ENCODE peak calls at places on chromosomes 2 and 18, in five cellular contexts. One of them, this sample, is unnamed.

GRCh38 chr2:232839680-232840079 is 30.4 kb upstream of the SNORC start:
- DNase-seq in thyroid gland: peak
- DNase-seq in CD8-positive, alpha-beta T cell: no peak
- DNase-seq in stomach: peak
- DNase-seq in lung: peak
- DNase-seq in this sample: no peak

GRCh38 chr2:238972146-238972445 is 124.2 kb downstream of the TWIST2 start:
- DNase-seq in thyroid gland: no peak
- DNase-seq in stomach: no peak
- DNase-seq in lung: no peak
- DNase-seq in CD8-positive, alpha-beta T cell: no peak
- DNase-seq in this sample: no peak

GRCh38 chr2:149004836-149005235 is 33.7 kb upstream of the LYPD6B start:
- DNase-seq in lung: no peak
- DNase-seq in CD8-positive, alpha-beta T cell: no peak
- DNase-seq in thyroid gland: no peak
- DNase-seq in stomach: no peak
- DNase-seq in this sample: no peak

GRCh38 chr2:188805229-188805628 is 168.9 kb upstream of the COL3A1 start:
- DNase-seq in lung: no peak
- DNase-seq in stomach: no peak
- DNase-seq in CD8-positive, alpha-beta T cell: no peak
- DNase-seq in thyroid gland: no peak
- DNase-seq in this sample: no peak

GRCh38 chr18:51643483-51643882 is 446.0 kb upstream of the MEX3C start:
- DNase-seq in stomach: no peak
- DNase-seq in lung: no peak
- DNase-seq in thyroid gland: no peak
- DNase-seq in CD8-positive, alpha-beta T cell: no peak
- DNase-seq in this sample: no peak

GRCh38 chr18:31444142-31444541 is 3.4 kb upstream of the DSG3 start:
- DNase-seq in thyroid gland: no peak
- DNase-seq in CD8-positive, alpha-beta T cell: no peak
- DNase-seq in stomach: no peak
- DNase-seq in lung: no peak
- DNase-seq in this sample: no peak

GRCh38 chr2:48105848-48106247 is 199.6 kb upstream of the FBXO11 start:
- DNase-seq in lung: no peak
- DNase-seq in stomach: no peak
- DNase-seq in thyroid gland: no peak
- DNase-seq in CD8-positive, alpha-beta T cell: no peak
- DNase-seq in this sample: no peak

GRCh38 chr2:235551965-235552364 is 58.1 kb downstream of the AGAP1 start:
- DNase-seq in thyroid gland: peak
- DNase-seq in CD8-positive, alpha-beta T cell: no peak
- DNase-seq in stomach: peak
- DNase-seq in lung: peak
- DNase-seq in this sample: peak

GRCh38 chr2:153077311-153077710 is 358.9 kb downstream of the ARL6IP6 start:
- DNase-seq in lung: no peak
- DNase-seq in stomach: no peak
- DNase-seq in thyroid gland: no peak
- DNase-seq in CD8-positive, alpha-beta T cell: no peak
- DNase-seq in this sample: no peak

GRCh38 chr2:240184198-240184590 is 43.7 kb upstream of the OTOS start:
- DNase-seq in lung: no peak
- DNase-seq in thyroid gland: no peak
- DNase-seq in stomach: no peak
- DNase-seq in CD8-positive, alpha-beta T cell: no peak
- DNase-seq in this sample: no peak

GRCh38 chr18:59383831-59384230 is 24.8 kb upstream of the LMAN1 start:
- DNase-seq in lung: no peak
- DNase-seq in CD8-positive, alpha-beta T cell: no peak
- DNase-seq in stomach: no peak
- DNase-seq in thyroid gland: no peak
- DNase-seq in this sample: no peak

GRCh38 chr2:133957724-133958123 is 296.1 kb upstream of the MGAT5 start:
- DNase-seq in lung: no peak
- DNase-seq in stomach: no peak
- DNase-seq in CD8-positive, alpha-beta T cell: no peak
- DNase-seq in thyroid gland: peak
- DNase-seq in this sample: no peak

GRCh38 chr18:21179590-21180220 is 62.3 kb upstream of the GREB1L start:
- DNase-seq in lung: peak
- DNase-seq in CD8-positive, alpha-beta T cell: no peak
- DNase-seq in thyroid gland: peak
- DNase-seq in stomach: peak
- DNase-seq in this sample: no peak

GRCh38 chr2:239263231-239263936 is 137.4 kb downstream of the HDAC4 start:
- DNase-seq in CD8-positive, alpha-beta T cell: no peak
- DNase-seq in stomach: peak
- DNase-seq in lung: no peak
- DNase-seq in thyroid gland: no peak
- DNase-seq in this sample: peak

GRCh38 chr2:1504311-1504750 is 91.1 kb downstream of the TPO start:
- DNase-seq in lung: no peak
- DNase-seq in stomach: no peak
- DNase-seq in CD8-positive, alpha-beta T cell: no peak
- DNase-seq in thyroid gland: peak
- DNase-seq in this sample: no peak

GRCh38 chr2:101983928-101984327 is 7.8 kb upstream of the IL1R2 start:
- DNase-seq in CD8-positive, alpha-beta T cell: no peak
- DNase-seq in thyroid gland: no peak
- DNase-seq in stomach: no peak
- DNase-seq in lung: no peak
- DNase-seq in this sample: no peak

GRCh38 chr18:74896390-74896991 is 298.8 kb downstream of the ZNF407 start:
- DNase-seq in thyroid gland: peak
- DNase-seq in stomach: peak
- DNase-seq in lung: peak
- DNase-seq in CD8-positive, alpha-beta T cell: no peak
- DNase-seq in this sample: no peak

GRCh38 chr18:74849316-74849715 is 251.6 kb downstream of the ZNF407 start:
- DNase-seq in stomach: no peak
- DNase-seq in lung: no peak
- DNase-seq in thyroid gland: no peak
- DNase-seq in CD8-positive, alpha-beta T cell: no peak
- DNase-seq in this sample: no peak

GRCh38 chr2:156486175-156486574 is 50.0 kb downstream of the GPD2 start:
- DNase-seq in CD8-positive, alpha-beta T cell: no peak
- DNase-seq in stomach: no peak
- DNase-seq in lung: no peak
- DNase-seq in thyroid gland: no peak
- DNase-seq in this sample: no peak

GRCh38 chr18:36255072-36255708 is 42.3 kb upstream of the FHOD3 start:
- DNase-seq in stomach: no peak
- DNase-seq in CD8-positive, alpha-beta T cell: no peak
- DNase-seq in lung: no peak
- DNase-seq in thyroid gland: no peak
- DNase-seq in this sample: no peak

GRCh38 chr2:64804651-64805050 is 150.9 kb upstream of the SERTAD2 start:
- DNase-seq in stomach: no peak
- DNase-seq in thyroid gland: no peak
- DNase-seq in lung: no peak
- DNase-seq in CD8-positive, alpha-beta T cell: no peak
- DNase-seq in this sample: no peak

GRCh38 chr2:235300368-235301201 is 193.3 kb upstream of the AGAP1 start:
- DNase-seq in lung: peak
- DNase-seq in stomach: no peak
- DNase-seq in CD8-positive, alpha-beta T cell: no peak
- DNase-seq in thyroid gland: peak
- DNase-seq in this sample: no peak

GRCh38 chr2:160291382-160291781 is 91.3 kb upstream of the ITGB6 start:
- DNase-seq in lung: no peak
- DNase-seq in CD8-positive, alpha-beta T cell: no peak
- DNase-seq in stomach: no peak
- DNase-seq in thyroid gland: no peak
- DNase-seq in this sample: no peak

GRCh38 chr2:9699139-9699823 is 68.5 kb upstream of the YWHAQ start:
- DNase-seq in CD8-positive, alpha-beta T cell: no peak
- DNase-seq in stomach: no peak
- DNase-seq in thyroid gland: no peak
- DNase-seq in lung: no peak
- DNase-seq in this sample: no peak

GRCh38 chr2:102098756-102099155 is 43.8 kb upstream of the IL1R1 start:
- DNase-seq in stomach: no peak
- DNase-seq in thyroid gland: no peak
- DNase-seq in lung: no peak
- DNase-seq in CD8-positive, alpha-beta T cell: no peak
- DNase-seq in this sample: no peak

GRCh38 chr18:48695671-48696070 is 156.8 kb downstream of the CTIF start:
- DNase-seq in lung: no peak
- DNase-seq in thyroid gland: no peak
- DNase-seq in stomach: no peak
- DNase-seq in CD8-positive, alpha-beta T cell: no peak
- DNase-seq in this sample: no peak

GRCh38 chr2:241215421-241215820 is 26.9 kb downstream of the ANO7 start:
- DNase-seq in thyroid gland: no peak
- DNase-seq in CD8-positive, alpha-beta T cell: no peak
- DNase-seq in lung: no peak
- DNase-seq in stomach: no peak
- DNase-seq in this sample: no peak

DNA sequence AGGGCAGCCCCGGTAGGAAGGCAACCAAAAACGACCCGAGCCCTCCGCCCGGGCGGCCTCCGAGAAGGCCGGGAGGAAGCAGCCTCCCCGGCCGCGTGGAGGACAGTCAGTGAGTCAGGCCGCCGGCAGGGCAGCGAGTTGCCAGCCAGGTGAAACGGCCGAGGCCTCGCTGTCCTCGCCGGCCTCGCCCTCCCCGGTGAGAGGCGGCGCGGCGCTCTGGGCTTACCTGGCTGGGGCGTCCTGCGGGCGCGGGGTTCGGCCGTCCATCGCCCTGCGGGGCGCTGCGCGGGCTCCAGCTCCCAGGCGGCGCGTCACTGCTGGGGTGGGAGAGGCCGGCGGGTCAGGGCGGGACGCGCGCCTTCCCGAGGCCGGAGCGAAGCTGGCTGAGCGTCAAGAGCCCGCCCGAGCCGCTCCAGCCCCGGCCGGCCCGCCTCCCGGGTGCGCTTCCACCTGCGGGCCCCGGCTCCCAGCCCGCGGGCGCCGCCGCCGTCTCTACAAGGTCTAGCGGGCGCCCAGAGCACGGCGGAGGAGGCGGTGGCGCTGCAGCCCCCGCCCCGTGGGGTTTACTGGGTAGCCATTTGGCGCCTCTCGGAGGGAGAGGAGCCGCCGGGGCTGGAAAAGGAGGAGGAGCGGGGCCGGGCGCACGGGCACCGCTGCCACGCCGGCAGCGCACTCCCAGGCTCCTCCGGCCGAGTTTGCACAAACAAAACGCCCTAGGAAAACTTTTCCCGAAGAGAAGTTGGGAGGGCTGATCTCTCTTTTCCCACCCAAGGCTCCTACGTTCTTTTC is 499 bp downstream of the COBLL1 start:
- DNase-seq in stomach: peak
- DNase-seq in CD8-positive, alpha-beta T cell: no peak
- DNase-seq in lung: peak
- DNase-seq in thyroid gland: peak
- DNase-seq in this sample: no peak
- TF ChIP-seq CTCF in stomach: no peak
- TF ChIP-seq CTCF in CD8-positive, alpha-beta T cell: no peak
- TF ChIP-seq CTCF in lung: no peak
- TF ChIP-seq CTCF in thyroid gland: peak
- TF ChIP-seq CTCF in this sample: peak

GRCh38 chr2:55043841-55044240 is 6.4 kb downstream of the RTN4 start:
- DNase-seq in thyroid gland: no peak
- DNase-seq in lung: no peak
- DNase-seq in stomach: no peak
- DNase-seq in CD8-positive, alpha-beta T cell: no peak
- DNase-seq in this sample: no peak

GRCh38 chr2:55033921-55034320 is 16.3 kb downstream of the RTN4 start:
- DNase-seq in CD8-positive, alpha-beta T cell: no peak
- DNase-seq in thyroid gland: no peak
- DNase-seq in lung: no peak
- DNase-seq in stomach: no peak
- DNase-seq in this sample: no peak

GRCh38 chr2:55035716-55036115 is 14.5 kb downstream of the RTN4 start:
- DNase-seq in lung: no peak
- DNase-seq in thyroid gland: no peak
- DNase-seq in CD8-positive, alpha-beta T cell: no peak
- DNase-seq in stomach: no peak
- DNase-seq in this sample: no peak

GRCh38 chr2:55033076-55033742 is 17.0 kb downstream of the RTN4 start:
- DNase-seq in lung: no peak
- DNase-seq in thyroid gland: no peak
- DNase-seq in CD8-positive, alpha-beta T cell: no peak
- DNase-seq in stomach: no peak
- DNase-seq in this sample: no peak

GRCh38 chr2:55038428-55038827 is 11.8 kb downstream of the RTN4 start:
- DNase-seq in thyroid gland: no peak
- DNase-seq in lung: no peak
- DNase-seq in stomach: no peak
- DNase-seq in CD8-positive, alpha-beta T cell: no peak
- DNase-seq in this sample: no peak
- H3K27ac ChIP-seq in thyroid gland: no peak
- H3K27ac ChIP-seq in lung: no peak
- H3K27ac ChIP-seq in stomach: no peak
- H3K27ac ChIP-seq in CD8-positive, alpha-beta T cell: no peak
- H3K27ac ChIP-seq in this sample: no peak

GRCh38 chr2:73156539-73157124 is 43.9 kb upstream of the RAB11FIP5 start:
- DNase-seq in thyroid gland: peak
- DNase-seq in CD8-positive, alpha-beta T cell: no peak
- DNase-seq in lung: peak
- DNase-seq in stomach: peak
- DNase-seq in this sample: peak
- TF ChIP-seq CTCF in thyroid gland: peak
- TF ChIP-seq CTCF in CD8-positive, alpha-beta T cell: no peak
- TF ChIP-seq CTCF in lung: no peak
- TF ChIP-seq CTCF in stomach: peak
- TF ChIP-seq CTCF in this sample: peak

GRCh38 chr2:119229716-119230115 is 6.1 kb downstream of the STEAP3 start:
- DNase-seq in thyroid gland: no peak
- DNase-seq in CD8-positive, alpha-beta T cell: no peak
- DNase-seq in lung: no peak
- DNase-seq in stomach: no peak
- DNase-seq in this sample: no peak

GRCh38 chr2:119231975-119232665 is 8.5 kb downstream of the STEAP3 start:
- DNase-seq in stomach: no peak
- DNase-seq in CD8-positive, alpha-beta T cell: no peak
- DNase-seq in lung: no peak
- DNase-seq in thyroid gland: no peak
- DNase-seq in this sample: no peak

GRCh38 chr2:119228964-119229363 is 5.3 kb downstream of the STEAP3 start:
- DNase-seq in lung: no peak
- DNase-seq in CD8-positive, alpha-beta T cell: no peak
- DNase-seq in thyroid gland: no peak
- DNase-seq in stomach: no peak
- DNase-seq in this sample: no peak

GRCh38 chr2:119230219-119230618 is 6.6 kb downstream of the STEAP3 start:
- DNase-seq in CD8-positive, alpha-beta T cell: no peak
- DNase-seq in thyroid gland: no peak
- DNase-seq in lung: no peak
- DNase-seq in stomach: no peak
- DNase-seq in this sample: no peak

GRCh38 chr2:119230630-119231185 is 7.1 kb downstream of the STEAP3 start:
- DNase-seq in thyroid gland: no peak
- DNase-seq in stomach: no peak
- DNase-seq in lung: no peak
- DNase-seq in CD8-positive, alpha-beta T cell: no peak
- DNase-seq in this sample: no peak
- H3K27ac ChIP-seq in thyroid gland: no peak
- H3K27ac ChIP-seq in stomach: no peak
- H3K27ac ChIP-seq in lung: no peak
- H3K27ac ChIP-seq in CD8-positive, alpha-beta T cell: no peak
- H3K27ac ChIP-seq in this sample: no peak

This sample was measured in right atrium auricular region.